ENCODE peak calls at places on chromosomes 3 and 15, in eight cellular contexts. J is heart left ventricle; I is GM23338; W is cardiac septum; A is stimulated activated CD8-positive, alpha-beta memory T cell treated with anti-CD3 and anti-CD28 coated beads, Interleukin-7, amount 100 ng/mL, for 1 hour; N is CD4-positive, alpha-beta memory T cell; H is Caco-2; G is AG09309. D is an unnamed sample.

GRCh38 chr3:124407260-124407659 is 323.0 kb upstream of the UMPS start:
- DNase-seq in J (no peak), I (no peak), W (no peak), A (no peak), N (no peak), H (no peak), G (no peak), D (no peak)

GRCh38 chr15:40992241-40992741 is 39.0 kb downstream of the CHAC1 start:
- DNase-seq in J (no peak), I (no peak), W (no peak), A (no peak), N (no peak), H (no peak), G (no peak), D (no peak)

GRCh38 chr3:137121704-137122314 is 164.0 kb downstream of the IL20RB start:
- DNase-seq in J (no peak), I (peak), W (no peak), A (no peak), N (no peak), H (peak), G (peak), D (no peak)

GRCh38 chr15:92907229-92907628 is 7.1 kb downstream of the CHD2 start:
- DNase-seq in J (no peak), I (no peak), W (no peak), A (no peak), N (no peak), H (no peak), G (no peak), D (no peak)

GRCh38 chr3:59862686-59863085 is 812.9 kb upstream of the CFAP20DC start:
- DNase-seq in J (no peak), I (no peak), W (no peak), A (no peak), N (no peak), H (no peak), G (no peak), D (no peak)

GRCh38 chr3:65742914-65743313 is 295.8 kb downstream of the MAGI1 start:
- DNase-seq in J (no peak), I (no peak), W (no peak), A (no peak), N (no peak), H (no peak), G (no peak), D (no peak)

GRCh38 chr3:182533394-182533793 is 259.9 kb upstream of the ATP11B start:
- DNase-seq in J (no peak), I (no peak), W (no peak), A (no peak), N (no peak), H (no peak), G (no peak), D (no peak)

GRCh38 chr3:40229963-40230362 is 79.5 kb upstream of the EIF1B start:
- DNase-seq in J (no peak), I (no peak), W (no peak), A (no peak), N (no peak), H (no peak), G (no peak), D (no peak)

GRCh38 chr3:95235916-95236315 is 1173.1 kb downstream of the NSUN3 start:
- DNase-seq in J (no peak), I (no peak), W (no peak), A (no peak), N (no peak), H (no peak), G (no peak), D (no peak)

GRCh38 chr15:98954411-98954810 is 53.2 kb downstream of the PGPEP1L start:
- DNase-seq in J (peak), I (no peak), W (no peak), A (no peak), N (no peak), H (no peak), G (peak), D (no peak)

GRCh38 chr15:83207622-83208356 is at the start of gene HDGFL3:
- DNase-seq in J (peak), I (peak), W (peak), A (no peak), N (peak), H (peak), G (no peak), D (no peak)

GRCh38 chr15:28942521-28943035 is 56.8 kb downstream of the APBA2 start:
- DNase-seq in J (no peak), I (no peak), W (peak), A (no peak), N (no peak), H (no peak), G (no peak), D (no peak)

GRCh38 chr3:112531358-112531781 is 30.4 kb downstream of the ATG3 start:
- DNase-seq in J (no peak), I (peak), W (no peak), A (no peak), N (peak), H (no peak), G (peak), D (no peak)

GRCh38 chr15:50134524-50135024 is 15.5 kb upstream of the ATP8B4 start:
- DNase-seq in J (no peak), I (no peak), W (no peak), A (no peak), N (no peak), H (no peak), G (no peak), D (no peak)

GRCh38 chr3:62992520-62992919 is 117.3 kb upstream of the CADPS start:
- DNase-seq in J (no peak), I (no peak), W (no peak), A (no peak), N (no peak), H (no peak), G (no peak), D (no peak)

GRCh38 chr15:96392380-96393208 is 62.1 kb downstream of the NR2F2 start:
- DNase-seq in J (no peak), I (peak), W (no peak), A (no peak), N (no peak), H (no peak), G (no peak), D (no peak)

GRCh38 chr3:165194477-165195135 is 1.6 kb downstream of the SLITRK3 start:
- DNase-seq in J (no peak), I (peak), W (no peak), A (no peak), N (no peak), H (no peak), G (no peak), D (no peak)

GRCh38 chr15:56964182-56964581 is 45.7 kb downstream of the TCF12 start:
- DNase-seq in J (no peak), I (no peak), W (no peak), A (no peak), N (no peak), H (no peak), G (no peak), D (no peak)

GRCh38 chr3:16583551-16583950 is 21.7 kb downstream of the DAZL start:
- DNase-seq in J (no peak), I (no peak), W (no peak), A (no peak), N (no peak), H (no peak), G (no peak), D (no peak)

GRCh38 chr15:44101286-44101685 is 93.8 kb downstream of the FRMD5 start:
- DNase-seq in J (no peak), I (no peak), W (no peak), A (no peak), N (no peak), H (no peak), G (no peak), D (no peak)

GRCh38 chr3:157115069-157116006 is 44.6 kb downstream of the CCNL1 start:
- DNase-seq in J (no peak), I (no peak), W (no peak), A (no peak), N (no peak), H (peak), G (no peak), D (no peak)

GRCh38 chr3:134350266-134350665 is 24.0 kb downstream of the AMOTL2 start:
- DNase-seq in J (no peak), I (no peak), W (no peak), A (no peak), N (no peak), H (no peak), G (no peak), D (no peak)

GRCh38 chr15:50685976-50686467 is 575 bp downstream of the TRPM7 start:
- DNase-seq in J (peak), I (peak), W (peak), A (peak), N (peak), H (peak), G (no peak), D (peak)

GRCh38 chr15:71493526-71493925 is 316.8 kb upstream of the NR2E3 start:
- DNase-seq in J (no peak), I (no peak), W (no peak), A (no peak), N (no peak), H (no peak), G (no peak), D (no peak)

GRCh38 chr3:48428088-48428862 is 1.6 kb downstream of the PLXNB1 start:
- DNase-seq in J (no peak), I (peak), W (no peak), A (no peak), N (no peak), H (peak), G (no peak), D (no peak)

GRCh38 chr3:8868996-8869395 is 94.3 kb downstream of the RAD18 start:
- DNase-seq in J (no peak), I (no peak), W (no peak), A (no peak), N (no peak), H (no peak), G (no peak), D (no peak)

GRCh38 chr15:76235186-76235826 is 76.0 kb downstream of the ETFA start:
- DNase-seq in J (no peak), I (peak), W (no peak), A (no peak), N (peak), H (peak), G (peak), D (no peak)

GRCh38 chr3:39189648-39190269 is 2.6 kb downstream of the XIRP1 start:
- DNase-seq in J (peak), I (peak), W (no peak), A (peak), N (peak), H (peak), G (no peak), D (peak)

GRCh38 chr3:48011771-48012170 is 4.4 kb downstream of the MAP4 start:
- DNase-seq in J (no peak), I (no peak), W (no peak), A (no peak), N (no peak), H (no peak), G (no peak), D (no peak)

GRCh38 chr3:99869621-99870020 is 52.0 kb downstream of the CMSS1 start:
- DNase-seq in J (no peak), I (no peak), W (no peak), A (no peak), N (no peak), H (no peak), G (no peak), D (no peak)